ENCODE peak calls at places on chromosomes 7 and 10, in nine cellular contexts. One of them, this sample, is unnamed.

GRCh38 chr10:133262696-133263095 is 14.0 kb downstream of the ADAM8 start:
- DNase-seq in lower lobe of right lung: no peak
- DNase-seq in uterus: no peak
- DNase-seq in tibial artery: no peak
- DNase-seq in heart right ventricle: no peak
- DNase-seq in OCI-LY7: no peak
- DNase-seq in SK-N-SH: no peak
- DNase-seq in Panc1: no peak
- DNase-seq in bronchial epithelial cell: no peak
- DNase-seq in this sample: no peak

GRCh38 chr10:56633876-56634452 is 272.9 kb upstream of the ZWINT start:
- DNase-seq in tibial artery: no peak
- DNase-seq in OCI-LY7: peak; percentile 98
- DNase-seq in uterus: no peak
- DNase-seq in SK-N-SH: no peak
- DNase-seq in Panc1: no peak
- DNase-seq in lower lobe of right lung: no peak
- DNase-seq in bronchial epithelial cell: no peak
- DNase-seq in heart right ventricle: no peak
- DNase-seq in this sample: no peak

GRCh38 chr10:93180402-93181040 is 106.8 kb downstream of the CYP26A1 start:
- DNase-seq in uterus: no peak
- DNase-seq in Panc1: no peak
- DNase-seq in lower lobe of right lung: no peak
- DNase-seq in OCI-LY7: no peak
- DNase-seq in heart right ventricle: peak; percentile 41
- DNase-seq in bronchial epithelial cell: no peak
- DNase-seq in SK-N-SH: peak; percentile 15
- DNase-seq in tibial artery: peak; percentile 77
- DNase-seq in this sample: no peak

GRCh38 chr7:47570649-47571050 is 11.3 kb downstream of the TNS3 start:
- DNase-seq in Panc1: no peak
- DNase-seq in OCI-LY7: no peak
- DNase-seq in SK-N-SH: no peak
- DNase-seq in tibial artery: peak; percentile 85
- DNase-seq in bronchial epithelial cell: no peak
- DNase-seq in uterus: peak; percentile 85
- DNase-seq in heart right ventricle: no peak
- DNase-seq in lower lobe of right lung: no peak
- DNase-seq in this sample: no peak

GRCh38 chr10:33066558-33067236 is 108.7 kb upstream of the ITGB1 start:
- DNase-seq in uterus: peak; percentile 18
- DNase-seq in OCI-LY7: no peak
- DNase-seq in Panc1: no peak
- DNase-seq in SK-N-SH: no peak
- DNase-seq in bronchial epithelial cell: peak; percentile 14
- DNase-seq in heart right ventricle: no peak
- DNase-seq in lower lobe of right lung: no peak
- DNase-seq in tibial artery: no peak
- DNase-seq in this sample: peak; percentile 40

GRCh38 chr10:129550111-129550510 is 83.1 kb downstream of the MGMT start:
- DNase-seq in Panc1: no peak
- DNase-seq in uterus: no peak
- DNase-seq in lower lobe of right lung: no peak
- DNase-seq in heart right ventricle: no peak
- DNase-seq in bronchial epithelial cell: no peak
- DNase-seq in tibial artery: no peak
- DNase-seq in OCI-LY7: no peak
- DNase-seq in SK-N-SH: no peak
- DNase-seq in this sample: no peak

GRCh38 chr10:94240901-94241300 is 121.8 kb downstream of the NOC3L start:
- DNase-seq in Panc1: no peak
- DNase-seq in lower lobe of right lung: no peak
- DNase-seq in SK-N-SH: peak; percentile 38
- DNase-seq in tibial artery: no peak
- DNase-seq in heart right ventricle: no peak
- DNase-seq in bronchial epithelial cell: no peak
- DNase-seq in uterus: no peak
- DNase-seq in OCI-LY7: no peak
- DNase-seq in this sample: no peak

GRCh38 chr7:13017325-13017853 is 330.0 kb downstream of the ARL4A start:
- DNase-seq in bronchial epithelial cell: peak; percentile 91
- DNase-seq in lower lobe of right lung: no peak
- DNase-seq in heart right ventricle: no peak
- DNase-seq in uterus: no peak
- DNase-seq in SK-N-SH: no peak
- DNase-seq in Panc1: no peak
- DNase-seq in tibial artery: no peak
- DNase-seq in OCI-LY7: no peak
- DNase-seq in this sample: peak; percentile 91

GRCh38 chr7:82152858-82153257 is 290.7 kb downstream of the CACNA2D1 start:
- DNase-seq in lower lobe of right lung: no peak
- DNase-seq in Panc1: no peak
- DNase-seq in SK-N-SH: no peak
- DNase-seq in bronchial epithelial cell: no peak
- DNase-seq in OCI-LY7: no peak
- DNase-seq in heart right ventricle: no peak
- DNase-seq in tibial artery: no peak
- DNase-seq in uterus: no peak
- DNase-seq in this sample: no peak

GRCh38 chr7:158816995-158817394 is 12.3 kb downstream of the ESYT2 start:
- DNase-seq in lower lobe of right lung: peak; percentile 73
- DNase-seq in heart right ventricle: no peak
- DNase-seq in Panc1: no peak
- DNase-seq in bronchial epithelial cell: peak; percentile 85
- DNase-seq in tibial artery: no peak
- DNase-seq in uterus: no peak
- DNase-seq in SK-N-SH: no peak
- DNase-seq in OCI-LY7: no peak
- DNase-seq in this sample: peak; percentile 83

GRCh38 chr10:90193240-90193985 is 492.0 kb downstream of the KIF20B start:
- DNase-seq in tibial artery: no peak
- DNase-seq in lower lobe of right lung: no peak
- DNase-seq in heart right ventricle: no peak
- DNase-seq in Panc1: no peak
- DNase-seq in bronchial epithelial cell: no peak
- DNase-seq in uterus: no peak
- DNase-seq in SK-N-SH: no peak
- DNase-seq in OCI-LY7: no peak
- DNase-seq in this sample: no peak

GRCh38 chr7:84847038-84847437 is 339.8 kb downstream of the SEMA3D start:
- DNase-seq in tibial artery: no peak
- DNase-seq in SK-N-SH: no peak
- DNase-seq in bronchial epithelial cell: no peak
- DNase-seq in lower lobe of right lung: no peak
- DNase-seq in OCI-LY7: no peak
- DNase-seq in Panc1: no peak
- DNase-seq in uterus: no peak
- DNase-seq in heart right ventricle: no peak
- DNase-seq in this sample: no peak

GRCh38 chr7:28433604-28434254 is 21.4 kb downstream of the CREB5 start:
- DNase-seq in bronchial epithelial cell: no peak
- DNase-seq in tibial artery: no peak
- DNase-seq in lower lobe of right lung: no peak
- DNase-seq in heart right ventricle: no peak
- DNase-seq in OCI-LY7: no peak
- DNase-seq in Panc1: no peak
- DNase-seq in uterus: peak; percentile 50
- DNase-seq in SK-N-SH: peak; percentile 46
- DNase-seq in this sample: no peak

GRCh38 chr7:150324366-150324961 is 1.1 kb upstream of the ACTR3C start:
- DNase-seq in OCI-LY7: no peak
- DNase-seq in SK-N-SH: peak; percentile 52
- DNase-seq in Panc1: no peak
- DNase-seq in bronchial epithelial cell: peak; percentile 54
- DNase-seq in uterus: peak; percentile 36
- DNase-seq in tibial artery: no peak
- DNase-seq in heart right ventricle: no peak
- DNase-seq in lower lobe of right lung: no peak
- DNase-seq in this sample: peak; percentile 29

GRCh38 chr7:157831901-157832810 is 495.4 kb downstream of the DNAJB6 start:
- DNase-seq in SK-N-SH: no peak
- DNase-seq in heart right ventricle: no peak
- DNase-seq in uterus: no peak
- DNase-seq in OCI-LY7: no peak
- DNase-seq in tibial artery: no peak
- DNase-seq in bronchial epithelial cell: no peak
- DNase-seq in Panc1: no peak
- DNase-seq in lower lobe of right lung: no peak
- DNase-seq in this sample: no peak

GRCh38 chr10:100349672-100350071 is 2.6 kb downstream of the SCD start:
- DNase-seq in uterus: no peak
- DNase-seq in SK-N-SH: no peak
- DNase-seq in lower lobe of right lung: no peak
- DNase-seq in OCI-LY7: no peak
- DNase-seq in Panc1: no peak
- DNase-seq in tibial artery: no peak
- DNase-seq in bronchial epithelial cell: no peak
- DNase-seq in heart right ventricle: no peak
- DNase-seq in this sample: no peak
- TF ChIP-seq CTCF in uterus: no peak
- TF ChIP-seq CTCF in SK-N-SH: no peak
- TF ChIP-seq CTCF in lower lobe of right lung: no peak
- TF ChIP-seq CTCF in OCI-LY7: no peak
- TF ChIP-seq CTCF in Panc1: no peak
- TF ChIP-seq CTCF in tibial artery: no peak
- TF ChIP-seq CTCF in bronchial epithelial cell: no peak
- TF ChIP-seq CTCF in heart right ventricle: no peak
- TF ChIP-seq CTCF in this sample: no peak

DNA sequence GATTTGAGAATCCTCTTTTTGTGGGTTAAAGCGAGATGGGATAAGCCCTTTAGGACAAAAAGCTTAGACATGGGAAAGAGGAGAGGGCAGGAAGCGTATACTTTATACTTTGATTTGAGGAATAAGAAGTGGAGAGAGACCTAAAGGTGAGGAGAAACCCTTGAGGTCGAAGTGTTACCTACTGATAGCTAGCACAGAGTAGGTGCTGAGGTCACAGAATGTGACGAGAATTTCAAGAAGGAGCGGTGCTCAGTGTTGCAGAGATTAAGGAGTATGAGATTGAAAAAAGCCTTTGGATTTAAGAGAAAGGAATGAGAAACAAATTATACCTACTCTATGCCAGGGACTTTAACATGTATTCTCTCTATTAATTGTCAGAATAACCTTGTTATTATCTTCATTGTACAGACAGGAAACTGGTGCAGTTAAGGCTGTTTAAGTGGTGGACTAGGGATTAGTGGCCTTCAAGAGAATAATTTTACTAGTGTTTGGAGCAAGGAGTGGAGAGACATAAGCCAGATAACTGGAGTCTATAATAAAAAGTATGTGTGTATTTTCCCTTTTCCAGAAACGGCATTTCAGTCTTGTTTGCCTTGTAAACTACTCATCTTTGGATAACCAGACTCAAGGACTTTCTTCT is 8.8 kb downstream of the CAPZA2 start:
- DNase-seq in uterus: no peak
- DNase-seq in bronchial epithelial cell: no peak
- DNase-seq in lower lobe of right lung: no peak
- DNase-seq in OCI-LY7: no peak
- DNase-seq in SK-N-SH: no peak
- DNase-seq in Panc1: no peak
- DNase-seq in tibial artery: no peak
- DNase-seq in heart right ventricle: no peak
- DNase-seq in this sample: no peak
- H3K36me3 ChIP-seq in uterus: no peaks in the 10 kb centered on the region
- H3K36me3 ChIP-seq in bronchial epithelial cell: no peaks in the 10 kb centered on the region
- H3K36me3 ChIP-seq in lower lobe of right lung: no peaks in the 10 kb centered on the region
- H3K36me3 ChIP-seq in OCI-LY7: peaks cover 46% of the 10 kb centered on the region
- H3K36me3 ChIP-seq in SK-N-SH: peaks cover 16% of the 10 kb centered on the region
- H3K36me3 ChIP-seq in Panc1: no peaks in the 10 kb centered on the region
- H3K36me3 ChIP-seq in tibial artery: no peaks in the 10 kb centered on the region
- H3K36me3 ChIP-seq in heart right ventricle: no peaks in the 10 kb centered on the region
- H3K36me3 ChIP-seq in this sample: no peaks in the 10 kb centered on the region

GRCh38 chr7:101995121-101995520 is 177.7 kb downstream of the CUX1 start:
- DNase-seq in bronchial epithelial cell: no peak
- DNase-seq in lower lobe of right lung: no peak
- DNase-seq in OCI-LY7: peak; percentile 73
- DNase-seq in SK-N-SH: no peak
- DNase-seq in uterus: no peak
- DNase-seq in heart right ventricle: no peak
- DNase-seq in Panc1: no peak
- DNase-seq in tibial artery: no peak
- DNase-seq in this sample: no peak

GRCh38 chr7:101996131-101996691 is 178.8 kb downstream of the CUX1 start:
- DNase-seq in SK-N-SH: no peak
- DNase-seq in tibial artery: no peak
- DNase-seq in OCI-LY7: peak; percentile 49
- DNase-seq in Panc1: no peak
- DNase-seq in lower lobe of right lung: no peak
- DNase-seq in heart right ventricle: no peak
- DNase-seq in uterus: no peak
- DNase-seq in bronchial epithelial cell: no peak
- DNase-seq in this sample: no peak

GRCh38 chr7:101990811-101991418 is 173.5 kb downstream of the CUX1 start:
- DNase-seq in Panc1: no peak
- DNase-seq in SK-N-SH: no peak
- DNase-seq in tibial artery: no peak
- DNase-seq in uterus: no peak
- DNase-seq in bronchial epithelial cell: no peak
- DNase-seq in lower lobe of right lung: no peak
- DNase-seq in OCI-LY7: peak; percentile 100
- DNase-seq in heart right ventricle: no peak
- DNase-seq in this sample: no peak

GRCh38 chr7:101991860-101992259 is 174.4 kb downstream of the CUX1 start:
- DNase-seq in uterus: no peak
- DNase-seq in OCI-LY7: no peak
- DNase-seq in lower lobe of right lung: no peak
- DNase-seq in tibial artery: no peak
- DNase-seq in Panc1: no peak
- DNase-seq in SK-N-SH: no peak
- DNase-seq in heart right ventricle: no peak
- DNase-seq in bronchial epithelial cell: no peak
- DNase-seq in this sample: no peak

DNA sequence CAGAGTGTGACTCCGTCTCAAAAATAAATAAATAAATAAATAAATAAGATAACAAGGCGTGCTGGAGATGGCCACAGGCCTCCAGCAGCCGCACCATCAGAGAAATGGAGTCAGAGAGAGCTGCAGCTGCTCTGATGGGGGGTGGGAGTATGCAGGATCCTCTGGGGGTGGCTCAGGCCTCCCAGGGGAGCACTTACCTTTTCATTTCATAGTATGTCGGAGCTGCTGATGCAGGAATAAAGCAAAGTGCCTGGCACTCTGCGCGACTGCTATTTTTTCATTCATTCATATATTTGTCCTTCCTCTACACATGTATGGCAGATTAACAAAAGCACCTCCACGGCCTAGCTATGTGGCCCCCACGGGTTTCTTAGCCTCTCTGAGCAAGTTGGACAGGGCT is 175.9 kb downstream of the CUX1 start:
- DNase-seq in tibial artery: no peak
- DNase-seq in bronchial epithelial cell: no peak
- DNase-seq in Panc1: no peak
- DNase-seq in SK-N-SH: no peak
- DNase-seq in heart right ventricle: no peak
- DNase-seq in lower lobe of right lung: no peak
- DNase-seq in OCI-LY7: peak; percentile 77
- DNase-seq in uterus: no peak
- DNase-seq in this sample: no peak
- TF ChIP-seq CTCF in tibial artery: no peak
- TF ChIP-seq CTCF in bronchial epithelial cell: no peak
- TF ChIP-seq CTCF in Panc1: no peak
- TF ChIP-seq CTCF in SK-N-SH: no peak
- TF ChIP-seq CTCF in heart right ventricle: no peak
- TF ChIP-seq CTCF in lower lobe of right lung: no peak
- TF ChIP-seq CTCF in OCI-LY7: no peak
- TF ChIP-seq CTCF in uterus: no peak
- TF ChIP-seq CTCF in this sample: no peak

GRCh38 chr10:58486821-58487220 is 25.9 kb upstream of the BICC1 start:
- DNase-seq in lower lobe of right lung: no peak
- DNase-seq in Panc1: no peak
- DNase-seq in heart right ventricle: no peak
- DNase-seq in OCI-LY7: no peak
- DNase-seq in bronchial epithelial cell: peak; percentile 33
- DNase-seq in SK-N-SH: no peak
- DNase-seq in uterus: no peak
- DNase-seq in tibial artery: no peak
- DNase-seq in this sample: no peak
- H3K36me3 ChIP-seq in lower lobe of right lung: no peaks in the 10 kb centered on the region
- H3K36me3 ChIP-seq in Panc1: no peaks in the 10 kb centered on the region
- H3K36me3 ChIP-seq in heart right ventricle: no peaks in the 10 kb centered on the region
- H3K36me3 ChIP-seq in OCI-LY7: no peaks in the 10 kb centered on the region
- H3K36me3 ChIP-seq in bronchial epithelial cell: no peaks in the 10 kb centered on the region
- H3K36me3 ChIP-seq in SK-N-SH: no peaks in the 10 kb centered on the region
- H3K36me3 ChIP-seq in uterus: no peaks in the 10 kb centered on the region
- H3K36me3 ChIP-seq in tibial artery: no peaks in the 10 kb centered on the region
- H3K36me3 ChIP-seq in this sample: no peaks in the 10 kb centered on the region